ENCODE peak calls at places on chromosome 4, in six cellular contexts. M, K, X, F, W and C are unnamed samples.

GRCh38 chr4:1736820-1737219 is 15.5 kb downstream of the TACC3 start:
- DNase-seq in M (no peak), X (no peak), F (no peak), W (no peak), K (no peak), C (no peak)

GRCh38 chr4:140059159-140059558 is 94.8 kb downstream of the MAML3 start:
- DNase-seq in W (no peak), K (no peak), F (no peak), X (peak; percentile 35), M (no peak), C (no peak)

GRCh38 chr4:42865572-42866189 is 26.8 kb upstream of the GRXCR1 start:
- DNase-seq in X (peak; percentile 46), W (peak; percentile 65), F (peak; percentile 13), K (peak; percentile 63), M (no peak), C (peak; percentile 26)

GRCh38 chr4:147940144-147940543 is 208.3 kb downstream of the ARHGAP10 start:
- DNase-seq in F (no peak), K (no peak), W (no peak), M (no peak), X (no peak), C (no peak)

GRCh38 chr4:47002593-47002992 is 9.2 kb upstream of the GABRA4 start:
- DNase-seq in W (no peak), F (no peak), K (no peak), M (no peak), X (peak; percentile 1), C (no peak)

GRCh38 chr4:74527049-74527448 is 82.1 kb downstream of the AREG start:
- DNase-seq in W (no peak), M (no peak), K (no peak), F (no peak), X (no peak), C (no peak)

GRCh38 chr4:183105092-183105491 is 6.0 kb downstream of the WWC2 start:
- DNase-seq in K (no peak), M (no peak), W (no peak), F (no peak), X (no peak), C (no peak)

GRCh38 chr4:151797131-151797530 is 36.3 kb upstream of the GATB start:
- DNase-seq in M (no peak), X (peak; percentile 68), W (no peak), K (no peak), F (no peak), C (no peak)

GRCh38 chr4:166259081-166259480 is 386.0 kb downstream of the TLL1 start:
- DNase-seq in W (no peak), F (no peak), M (no peak), K (no peak), X (no peak), C (no peak)

GRCh38 chr4:89724716-89725115 is 112.2 kb downstream of the SNCA start:
- DNase-seq in K (no peak), M (no peak), W (no peak), F (no peak), X (peak; percentile 39), C (peak; percentile 60)

GRCh38 chr4:183173580-183174526 is 74.8 kb downstream of the WWC2 start:
- DNase-seq in M (no peak), W (no peak), F (no peak), K (no peak), X (no peak), C (no peak)

GRCh38 chr4:168797176-168797575 is 212.9 kb downstream of the CBR4 start:
- DNase-seq in M (no peak), W (no peak), K (no peak), X (peak; percentile 84), F (no peak), C (peak; percentile 61)

GRCh38 chr4:143411527-143412480 is 75.1 kb downstream of the GAB1 start:
- DNase-seq in M (no peak), X (peak; percentile 5), W (no peak), K (no peak), F (no peak), C (no peak)

GRCh38 chr4:88964450-88964849 is 92.5 kb downstream of the FAM13A start:
- DNase-seq in F (no peak), K (no peak), M (no peak), W (no peak), X (peak; percentile 77), C (peak; percentile 70)

GRCh38 chr4:78079701-78080430 is 22.7 kb downstream of the FRAS1 start:
- DNase-seq in F (no peak), K (no peak), M (no peak), W (no peak), X (no peak), C (no peak)

GRCh38 chr4:3302786-3303444 is 10.1 kb downstream of the RGS12 start:
- DNase-seq in K (no peak), W (no peak), F (no peak), X (no peak), M (no peak), C (no peak)

GRCh38 chr4:22170353-22170752 is 221.8 kb upstream of the KCNIP4 start:
- DNase-seq in W (no peak), F (no peak), K (no peak), M (no peak), X (peak; percentile 88), C (peak; percentile 41)

GRCh38 chr4:188819243-188819642 is 680.0 kb downstream of the TRIML1 start:
- DNase-seq in W (no peak), K (no peak), X (peak; percentile 62), M (no peak), F (no peak), C (no peak)

GRCh38 chr4:159950707-159951106 is 847.8 kb downstream of the RAPGEF2 start:
- DNase-seq in M (no peak), X (no peak), F (no peak), W (no peak), K (no peak), C (no peak)

GRCh38 chr4:97911236-97911906 is 231.9 kb downstream of the STPG2 start:
- DNase-seq in W (no peak), M (no peak), X (no peak), F (no peak), K (no peak), C (no peak)

GRCh38 chr4:78369691-78370090 is 181.9 kb upstream of the ANXA3 start:
- DNase-seq in X (no peak), K (no peak), M (no peak), W (no peak), F (no peak), C (no peak)

GRCh38 chr4:82785248-82786003 is 13.2 kb downstream of the SCD5 start:
- DNase-seq in M (no peak), F (no peak), X (peak; percentile 91), W (peak; percentile 44), K (no peak), C (peak; percentile 87)

GRCh38 chr4:77002321-77002720 is 52.8 kb downstream of the SEPTIN11 start:
- DNase-seq in M (no peak), F (no peak), W (no peak), X (no peak), K (no peak), C (no peak)
- H3K27ac ChIP-seq in M (peak overlapping the region; percentile 68), F (no peak overlapping the region), W (no peak overlapping the region), X (no peak overlapping the region), K (no peak overlapping the region), C (no peak overlapping the region)

DNA sequence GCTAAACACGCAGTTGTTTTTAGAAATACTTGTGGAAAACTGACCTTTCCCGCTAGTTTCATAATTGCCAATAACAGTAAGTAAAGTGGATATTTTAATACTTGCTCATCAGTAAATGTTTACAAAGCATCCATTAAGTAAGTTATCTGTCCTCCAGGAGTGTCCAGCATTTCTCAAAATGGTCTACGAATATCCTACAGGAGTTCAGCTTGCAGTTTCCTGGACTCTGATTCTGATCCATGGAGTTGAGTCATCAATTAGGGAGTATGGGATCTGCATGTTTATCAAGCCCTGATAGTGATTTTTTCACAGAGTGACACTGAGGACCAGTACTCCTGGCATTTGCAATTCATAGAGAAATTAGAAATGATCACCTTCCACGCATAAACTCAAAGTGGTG is 325.2 kb upstream of the AADAT start:
- DNase-seq in F (no peak), X (no peak), M (no peak), K (no peak), W (no peak), C (no peak)
- H3K27ac ChIP-seq in F (no peak overlapping the region), X (no peak overlapping the region), M (no peak overlapping the region), K (no peak overlapping the region), W (no peak overlapping the region), C (no peak overlapping the region)

GRCh38 chr4:57966987-57967760 is 857.0 kb upstream of the IGFBP7 start:
- DNase-seq in M (no peak), W (no peak), X (no peak), K (no peak), F (no peak), C (no peak)
- H3K27ac ChIP-seq in M (no peak overlapping the region), W (no peak overlapping the region), X (no peak overlapping the region), K (no peak overlapping the region), F (no peak overlapping the region), C (no peak overlapping the region)

GRCh38 chr4:180560896-180561295 is 1682.3 kb upstream of the TENM3 start:
- DNase-seq in K (no peak), W (no peak), X (peak; percentile 42), M (no peak), F (no peak), C (peak; percentile 15)
- H3K27ac ChIP-seq in K (no peak overlapping the region), W (no peak overlapping the region), X (no peak overlapping the region), M (no peak overlapping the region), F (no peak overlapping the region), C (no peak overlapping the region)

DNA sequence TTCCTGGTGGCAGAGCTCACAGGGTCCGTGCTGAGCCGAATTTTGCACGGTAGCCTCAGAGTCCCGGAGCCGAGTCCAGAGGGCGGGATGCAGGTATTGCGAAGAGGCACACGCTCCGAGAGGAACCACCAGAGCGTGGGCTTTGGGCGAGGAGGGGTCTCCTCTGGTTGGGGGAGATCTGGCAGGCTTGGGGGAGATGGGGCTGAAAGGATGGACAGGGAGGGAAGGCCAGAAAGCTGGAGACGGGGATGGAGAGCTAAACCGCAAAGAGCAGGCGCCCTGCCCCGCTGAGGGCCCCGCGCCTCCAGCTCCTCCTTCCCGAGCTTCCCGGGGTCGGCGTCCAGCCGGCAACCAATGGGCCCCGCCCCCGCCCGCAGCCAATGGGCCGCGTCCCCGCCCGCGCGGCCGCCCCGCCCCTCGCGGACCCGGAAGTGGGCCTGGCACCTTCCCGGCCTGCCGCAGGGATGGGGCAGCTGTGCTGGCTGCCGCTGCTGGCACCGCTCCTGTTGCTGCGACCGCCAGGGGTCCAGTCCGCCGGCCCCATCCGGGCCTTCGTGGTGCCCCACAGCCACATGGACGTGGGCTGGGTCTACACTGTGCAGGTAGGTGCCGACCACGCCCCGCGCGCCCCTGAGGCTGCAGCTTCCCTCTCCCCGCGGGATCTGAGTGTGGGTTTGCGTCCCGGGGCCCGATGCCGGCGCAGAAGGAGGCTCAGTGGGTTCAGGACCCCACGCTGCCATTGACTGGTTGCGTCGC is at the start of gene MAN2B2:
- DNase-seq in F (peak; percentile 93), M (peak; percentile 91), K (peak; percentile 86), W (peak; percentile 87), X (peak; percentile 72), C (peak; percentile 86)
- H3K27ac ChIP-seq in F (peak within 1 kb of the TSS; percentile 37), M (no peak within 1 kb of the TSS), K (peak within 1 kb of the TSS; percentile 57), W (peak within 1 kb of the TSS; percentile 37), X (no peak within 1 kb of the TSS), C (peak within 1 kb of the TSS; percentile 52)